ENCODE peak calls at places on chromosomes 2 and 18, in seven cellular contexts. One of them, this sample, is unnamed.

GRCh38 chr2:43743706-43744105 is 30.1 kb upstream of the DYNC2LI1 start:
- DNase-seq in cardiac septum: no peak
- DNase-seq in cardiac fibroblast: no peak
- DNase-seq in GF-D8: no peak
- DNase-seq in left ventricle myocardium superior: no peak
- DNase-seq in stimulated activated CD4-positive, alpha-beta T cell treated with anti-CD3 and anti-CD28 coated beads, Interleukin-15, amount 100 ng/mL, for 24 hours: no peak
- DNase-seq in GM10248: no peak
- DNase-seq in this sample: no peak

GRCh38 chr2:176653856-176654443 is 384.7 kb downstream of the MTX2 start:
- DNase-seq in stimulated activated CD4-positive, alpha-beta T cell treated with anti-CD3 and anti-CD28 coated beads, Interleukin-15, amount 100 ng/mL, for 24 hours: peak
- DNase-seq in cardiac fibroblast: peak
- DNase-seq in left ventricle myocardium superior: peak
- DNase-seq in GF-D8: no peak
- DNase-seq in cardiac septum: no peak
- DNase-seq in GM10248: no peak
- DNase-seq in this sample: peak

GRCh38 chr2:161676902-161677496 is 52.8 kb downstream of the SLC4A10 start:
- DNase-seq in stimulated activated CD4-positive, alpha-beta T cell treated with anti-CD3 and anti-CD28 coated beads, Interleukin-15, amount 100 ng/mL, for 24 hours: no peak
- DNase-seq in left ventricle myocardium superior: no peak
- DNase-seq in GF-D8: no peak
- DNase-seq in cardiac fibroblast: no peak
- DNase-seq in cardiac septum: no peak
- DNase-seq in GM10248: no peak
- DNase-seq in this sample: no peak

GRCh38 chr2:218269900-218270720 is at the start of the genes AAMP and PNKD:
- DNase-seq in left ventricle myocardium superior: peak
- DNase-seq in GM10248: peak
- DNase-seq in cardiac fibroblast: peak
- DNase-seq in cardiac septum: peak
- DNase-seq in GF-D8: peak
- DNase-seq in stimulated activated CD4-positive, alpha-beta T cell treated with anti-CD3 and anti-CD28 coated beads, Interleukin-15, amount 100 ng/mL, for 24 hours: peak
- DNase-seq in this sample: peak

GRCh38 chr2:126413079-126413478 is 242.9 kb upstream of the GYPC start:
- DNase-seq in GM10248: no peak
- DNase-seq in stimulated activated CD4-positive, alpha-beta T cell treated with anti-CD3 and anti-CD28 coated beads, Interleukin-15, amount 100 ng/mL, for 24 hours: no peak
- DNase-seq in cardiac septum: no peak
- DNase-seq in cardiac fibroblast: no peak
- DNase-seq in GF-D8: no peak
- DNase-seq in left ventricle myocardium superior: no peak
- DNase-seq in this sample: no peak

GRCh38 chr2:238127165-238128060 is 11.1 kb upstream of the KLHL30 start:
- DNase-seq in stimulated activated CD4-positive, alpha-beta T cell treated with anti-CD3 and anti-CD28 coated beads, Interleukin-15, amount 100 ng/mL, for 24 hours: peak
- DNase-seq in cardiac septum: no peak
- DNase-seq in left ventricle myocardium superior: peak
- DNase-seq in cardiac fibroblast: peak
- DNase-seq in GM10248: no peak
- DNase-seq in GF-D8: no peak
- DNase-seq in this sample: peak

GRCh38 chr2:128543036-128543435 is 224.4 kb upstream of the HS6ST1 start:
- DNase-seq in cardiac septum: no peak
- DNase-seq in GF-D8: no peak
- DNase-seq in left ventricle myocardium superior: no peak
- DNase-seq in stimulated activated CD4-positive, alpha-beta T cell treated with anti-CD3 and anti-CD28 coated beads, Interleukin-15, amount 100 ng/mL, for 24 hours: no peak
- DNase-seq in GM10248: no peak
- DNase-seq in cardiac fibroblast: no peak
- DNase-seq in this sample: no peak

GRCh38 chr18:9290171-9290570 is 44.4 kb upstream of the TWSG1 start:
- DNase-seq in GF-D8: no peak
- DNase-seq in cardiac fibroblast: no peak
- DNase-seq in cardiac septum: no peak
- DNase-seq in left ventricle myocardium superior: no peak
- DNase-seq in GM10248: no peak
- DNase-seq in stimulated activated CD4-positive, alpha-beta T cell treated with anti-CD3 and anti-CD28 coated beads, Interleukin-15, amount 100 ng/mL, for 24 hours: no peak
- DNase-seq in this sample: peak

GRCh38 chr2:54770211-54770610 is 46.7 kb downstream of the EML6 start:
- DNase-seq in GM10248: no peak
- DNase-seq in cardiac fibroblast: no peak
- DNase-seq in cardiac septum: no peak
- DNase-seq in left ventricle myocardium superior: no peak
- DNase-seq in GF-D8: no peak
- DNase-seq in stimulated activated CD4-positive, alpha-beta T cell treated with anti-CD3 and anti-CD28 coated beads, Interleukin-15, amount 100 ng/mL, for 24 hours: no peak
- DNase-seq in this sample: no peak

GRCh38 chr2:101124684-101125366 is 26.4 kb downstream of the TBC1D8 start:
- DNase-seq in left ventricle myocardium superior: peak
- DNase-seq in cardiac fibroblast: peak
- DNase-seq in stimulated activated CD4-positive, alpha-beta T cell treated with anti-CD3 and anti-CD28 coated beads, Interleukin-15, amount 100 ng/mL, for 24 hours: no peak
- DNase-seq in cardiac septum: peak
- DNase-seq in GM10248: no peak
- DNase-seq in GF-D8: no peak
- DNase-seq in this sample: peak

GRCh38 chr2:128585706-128586105 is 267.0 kb upstream of the HS6ST1 start:
- DNase-seq in cardiac fibroblast: peak
- DNase-seq in stimulated activated CD4-positive, alpha-beta T cell treated with anti-CD3 and anti-CD28 coated beads, Interleukin-15, amount 100 ng/mL, for 24 hours: no peak
- DNase-seq in GF-D8: no peak
- DNase-seq in left ventricle myocardium superior: no peak
- DNase-seq in GM10248: no peak
- DNase-seq in cardiac septum: no peak
- DNase-seq in this sample: peak

GRCh38 chr2:37885329-37885993 is 39.6 kb upstream of the RMDN2 start:
- DNase-seq in cardiac septum: no peak
- DNase-seq in GM10248: no peak
- DNase-seq in cardiac fibroblast: no peak
- DNase-seq in GF-D8: no peak
- DNase-seq in stimulated activated CD4-positive, alpha-beta T cell treated with anti-CD3 and anti-CD28 coated beads, Interleukin-15, amount 100 ng/mL, for 24 hours: no peak
- DNase-seq in left ventricle myocardium superior: no peak
- DNase-seq in this sample: no peak

GRCh38 chr2:199459286-199460100 is 1.8 kb upstream of the SATB2 start:
- DNase-seq in left ventricle myocardium superior: peak
- DNase-seq in GF-D8: peak
- DNase-seq in stimulated activated CD4-positive, alpha-beta T cell treated with anti-CD3 and anti-CD28 coated beads, Interleukin-15, amount 100 ng/mL, for 24 hours: peak
- DNase-seq in GM10248: peak
- DNase-seq in cardiac fibroblast: peak
- DNase-seq in cardiac septum: peak
- DNase-seq in this sample: peak

GRCh38 chr2:190717306-190717705 is 68.4 kb downstream of the NAB1 start:
- DNase-seq in cardiac septum: no peak
- DNase-seq in stimulated activated CD4-positive, alpha-beta T cell treated with anti-CD3 and anti-CD28 coated beads, Interleukin-15, amount 100 ng/mL, for 24 hours: no peak
- DNase-seq in GF-D8: no peak
- DNase-seq in left ventricle myocardium superior: no peak
- DNase-seq in GM10248: no peak
- DNase-seq in cardiac fibroblast: no peak
- DNase-seq in this sample: no peak

GRCh38 chr2:173043466-173043865 is 32.2 kb upstream of the MAP3K20 start:
- DNase-seq in cardiac septum: no peak
- DNase-seq in GF-D8: no peak
- DNase-seq in stimulated activated CD4-positive, alpha-beta T cell treated with anti-CD3 and anti-CD28 coated beads, Interleukin-15, amount 100 ng/mL, for 24 hours: no peak
- DNase-seq in cardiac fibroblast: no peak
- DNase-seq in GM10248: no peak
- DNase-seq in left ventricle myocardium superior: peak
- DNase-seq in this sample: no peak

GRCh38 chr2:239946570-239947311 is 78.4 kb downstream of the NDUFA10 start:
- DNase-seq in cardiac fibroblast: no peak
- DNase-seq in left ventricle myocardium superior: no peak
- DNase-seq in stimulated activated CD4-positive, alpha-beta T cell treated with anti-CD3 and anti-CD28 coated beads, Interleukin-15, amount 100 ng/mL, for 24 hours: no peak
- DNase-seq in cardiac septum: peak
- DNase-seq in GM10248: no peak
- DNase-seq in GF-D8: no peak
- DNase-seq in this sample: no peak

GRCh38 chr18:76791642-76792041 is 30.7 kb upstream of the ZNF236 start:
- DNase-seq in GF-D8: no peak
- DNase-seq in cardiac fibroblast: no peak
- DNase-seq in stimulated activated CD4-positive, alpha-beta T cell treated with anti-CD3 and anti-CD28 coated beads, Interleukin-15, amount 100 ng/mL, for 24 hours: no peak
- DNase-seq in left ventricle myocardium superior: no peak
- DNase-seq in cardiac septum: no peak
- DNase-seq in GM10248: no peak
- DNase-seq in this sample: no peak

GRCh38 chr2:46826898-46827245 is 88.7 kb downstream of the MCFD2 start:
- DNase-seq in GM10248: no peak
- DNase-seq in left ventricle myocardium superior: no peak
- DNase-seq in stimulated activated CD4-positive, alpha-beta T cell treated with anti-CD3 and anti-CD28 coated beads, Interleukin-15, amount 100 ng/mL, for 24 hours: no peak
- DNase-seq in cardiac fibroblast: no peak
- DNase-seq in cardiac septum: peak
- DNase-seq in GF-D8: no peak
- DNase-seq in this sample: no peak

GRCh38 chr2:69043736-69044400 is 30.9 kb downstream of the ANTXR1 start:
- DNase-seq in GM10248: no peak
- DNase-seq in cardiac fibroblast: no peak
- DNase-seq in cardiac septum: no peak
- DNase-seq in GF-D8: no peak
- DNase-seq in stimulated activated CD4-positive, alpha-beta T cell treated with anti-CD3 and anti-CD28 coated beads, Interleukin-15, amount 100 ng/mL, for 24 hours: no peak
- DNase-seq in left ventricle myocardium superior: no peak
- DNase-seq in this sample: no peak

GRCh38 chr2:1437101-1437500 is 23.8 kb downstream of the TPO start:
- DNase-seq in GM10248: no peak
- DNase-seq in stimulated activated CD4-positive, alpha-beta T cell treated with anti-CD3 and anti-CD28 coated beads, Interleukin-15, amount 100 ng/mL, for 24 hours: no peak
- DNase-seq in left ventricle myocardium superior: no peak
- DNase-seq in cardiac septum: no peak
- DNase-seq in GF-D8: no peak
- DNase-seq in cardiac fibroblast: no peak
- DNase-seq in this sample: no peak

GRCh38 chr2:157874997-157875719 is 972 bp downstream of the ACVR1 start:
- DNase-seq in cardiac septum: no peak
- DNase-seq in GM10248: no peak
- DNase-seq in left ventricle myocardium superior: peak
- DNase-seq in stimulated activated CD4-positive, alpha-beta T cell treated with anti-CD3 and anti-CD28 coated beads, Interleukin-15, amount 100 ng/mL, for 24 hours: peak
- DNase-seq in GF-D8: no peak
- DNase-seq in cardiac fibroblast: peak
- DNase-seq in this sample: peak

GRCh38 chr2:145484443-145485086 is 964.6 kb upstream of the ZEB2 start:
- DNase-seq in GM10248: no peak
- DNase-seq in left ventricle myocardium superior: no peak
- DNase-seq in GF-D8: no peak
- DNase-seq in cardiac fibroblast: peak
- DNase-seq in stimulated activated CD4-positive, alpha-beta T cell treated with anti-CD3 and anti-CD28 coated beads, Interleukin-15, amount 100 ng/mL, for 24 hours: no peak
- DNase-seq in cardiac septum: no peak
- DNase-seq in this sample: peak

GRCh38 chr2:2188344-2189111 is 142.5 kb downstream of the MYT1L start:
- DNase-seq in GF-D8: no peak
- DNase-seq in cardiac septum: no peak
- DNase-seq in stimulated activated CD4-positive, alpha-beta T cell treated with anti-CD3 and anti-CD28 coated beads, Interleukin-15, amount 100 ng/mL, for 24 hours: no peak
- DNase-seq in cardiac fibroblast: no peak
- DNase-seq in left ventricle myocardium superior: no peak
- DNase-seq in GM10248: no peak
- DNase-seq in this sample: no peak

GRCh38 chr2:15127876-15128275 is 433.3 kb downstream of the NBAS start:
- DNase-seq in stimulated activated CD4-positive, alpha-beta T cell treated with anti-CD3 and anti-CD28 coated beads, Interleukin-15, amount 100 ng/mL, for 24 hours: no peak
- DNase-seq in cardiac septum: no peak
- DNase-seq in left ventricle myocardium superior: no peak
- DNase-seq in GF-D8: no peak
- DNase-seq in GM10248: no peak
- DNase-seq in cardiac fibroblast: no peak
- DNase-seq in this sample: no peak

GRCh38 chr2:165016772-165017411 is 61.6 kb upstream of the SLC38A11 start:
- DNase-seq in GM10248: peak
- DNase-seq in left ventricle myocardium superior: no peak
- DNase-seq in cardiac septum: no peak
- DNase-seq in cardiac fibroblast: peak
- DNase-seq in stimulated activated CD4-positive, alpha-beta T cell treated with anti-CD3 and anti-CD28 coated beads, Interleukin-15, amount 100 ng/mL, for 24 hours: peak
- DNase-seq in GF-D8: no peak
- DNase-seq in this sample: peak

GRCh38 chr2:176575237-176575744 is 306.0 kb downstream of the MTX2 start:
- DNase-seq in cardiac septum: no peak
- DNase-seq in stimulated activated CD4-positive, alpha-beta T cell treated with anti-CD3 and anti-CD28 coated beads, Interleukin-15, amount 100 ng/mL, for 24 hours: no peak
- DNase-seq in left ventricle myocardium superior: no peak
- DNase-seq in GM10248: no peak
- DNase-seq in GF-D8: no peak
- DNase-seq in cardiac fibroblast: no peak
- DNase-seq in this sample: no peak

GRCh38 chr2:15527074-15527739 is 33.9 kb downstream of the NBAS start:
- DNase-seq in GM10248: no peak
- DNase-seq in stimulated activated CD4-positive, alpha-beta T cell treated with anti-CD3 and anti-CD28 coated beads, Interleukin-15, amount 100 ng/mL, for 24 hours: no peak
- DNase-seq in GF-D8: no peak
- DNase-seq in cardiac septum: no peak
- DNase-seq in left ventricle myocardium superior: no peak
- DNase-seq in cardiac fibroblast: no peak
- DNase-seq in this sample: no peak

GRCh38 chr2:70942900-70943871 is 7.5 kb downstream of the ATP6V1B1 start:
- DNase-seq in cardiac septum: peak
- DNase-seq in stimulated activated CD4-positive, alpha-beta T cell treated with anti-CD3 and anti-CD28 coated beads, Interleukin-15, amount 100 ng/mL, for 24 hours: no peak
- DNase-seq in left ventricle myocardium superior: no peak
- DNase-seq in GM10248: no peak
- DNase-seq in cardiac fibroblast: peak
- DNase-seq in GF-D8: no peak
- DNase-seq in this sample: no peak

GRCh38 chr18:56312554-56312953 is 325.8 kb downstream of the TXNL1 start:
- DNase-seq in cardiac fibroblast: no peak
- DNase-seq in left ventricle myocardium superior: no peak
- DNase-seq in GF-D8: no peak
- DNase-seq in stimulated activated CD4-positive, alpha-beta T cell treated with anti-CD3 and anti-CD28 coated beads, Interleukin-15, amount 100 ng/mL, for 24 hours: no peak
- DNase-seq in GM10248: no peak
- DNase-seq in cardiac septum: no peak
- DNase-seq in this sample: no peak

GRCh38 chr2:128090575-128090908 is 458 bp upstream of the UGGT1 start:
- DNase-seq in cardiac septum: no peak
- DNase-seq in left ventricle myocardium superior: no peak
- DNase-seq in GF-D8: no peak
- DNase-seq in cardiac fibroblast: no peak
- DNase-seq in GM10248: no peak
- DNase-seq in stimulated activated CD4-positive, alpha-beta T cell treated with anti-CD3 and anti-CD28 coated beads, Interleukin-15, amount 100 ng/mL, for 24 hours: no peak
- DNase-seq in this sample: no peak

GRCh38 chr18:26764177-26764576 is 101.3 kb downstream of the AQP4 start:
- DNase-seq in stimulated activated CD4-positive, alpha-beta T cell treated with anti-CD3 and anti-CD28 coated beads, Interleukin-15, amount 100 ng/mL, for 24 hours: no peak
- DNase-seq in cardiac fibroblast: no peak
- DNase-seq in left ventricle myocardium superior: no peak
- DNase-seq in cardiac septum: no peak
- DNase-seq in GF-D8: no peak
- DNase-seq in GM10248: no peak
- DNase-seq in this sample: no peak

GRCh38 chr2:231602874-231603467 is 10.3 kb downstream of the TEX44 start:
- DNase-seq in GM10248: no peak
- DNase-seq in cardiac fibroblast: no peak
- DNase-seq in left ventricle myocardium superior: no peak
- DNase-seq in cardiac septum: no peak
- DNase-seq in stimulated activated CD4-positive, alpha-beta T cell treated with anti-CD3 and anti-CD28 coated beads, Interleukin-15, amount 100 ng/mL, for 24 hours: no peak
- DNase-seq in GF-D8: no peak
- DNase-seq in this sample: no peak

GRCh38 chr2:122255924-122256323 is 500.5 kb downstream of the TSN start:
- DNase-seq in left ventricle myocardium superior: no peak
- DNase-seq in stimulated activated CD4-positive, alpha-beta T cell treated with anti-CD3 and anti-CD28 coated beads, Interleukin-15, amount 100 ng/mL, for 24 hours: no peak
- DNase-seq in GF-D8: no peak
- DNase-seq in cardiac septum: no peak
- DNase-seq in GM10248: no peak
- DNase-seq in cardiac fibroblast: no peak
- DNase-seq in this sample: no peak

GRCh38 chr2:120489023-120489422 is 143.1 kb downstream of the INHBB start:
- DNase-seq in GM10248: no peak
- DNase-seq in left ventricle myocardium superior: peak
- DNase-seq in cardiac fibroblast: no peak
- DNase-seq in cardiac septum: no peak
- DNase-seq in stimulated activated CD4-positive, alpha-beta T cell treated with anti-CD3 and anti-CD28 coated beads, Interleukin-15, amount 100 ng/mL, for 24 hours: no peak
- DNase-seq in GF-D8: no peak
- DNase-seq in this sample: no peak